ENCODE peak calls at places on chromosomes 5 and 9, in seven cellular contexts. U is endodermal cell, L is activated B cell treated with CpG ODN at 0.5 μM for 24 hours, H is tibial artery, X is GM12865, Q is ascending aorta, C is heart left ventricle. A is an unnamed sample.

GRCh38 chr5:44242791-44243190 is 146.4 kb downstream of the FGF10 start:
- DNase-seq in H (no peak), L (no peak), C (no peak), X (no peak), U (no peak), Q (no peak), A (no peak)

GRCh38 chr9:6667633-6668280 is 22.2 kb upstream of the GLDC start:
- DNase-seq in L (no peak), U (peak; percentile 50), Q (no peak), H (no peak), X (peak; percentile 56), C (no peak), A (no peak)

GRCh38 chr5:181060924-181061323 is 20.9 kb downstream of the BTNL9 start:
- DNase-seq in Q (no peak), U (no peak), X (no peak), L (no peak), C (no peak), H (no peak), A (no peak)

GRCh38 chr5:61806491-61807020 is 474.5 kb downstream of the ZSWIM6 start:
- DNase-seq in Q (no peak), X (no peak), C (no peak), L (no peak), H (no peak), U (no peak), A (no peak)

GRCh38 chr9:105138306-105138801 is 106.1 kb upstream of the SLC44A1 start:
- DNase-seq in X (no peak), C (peak; percentile 68), L (no peak), Q (no peak), H (no peak), U (peak; percentile 87), A (no peak)

GRCh38 chr5:994821-995220 is 13.8 kb upstream of the NKD2 start:
- DNase-seq in L (no peak), Q (peak; percentile 1), X (no peak), C (peak; percentile 52), H (no peak), U (peak; percentile 54), A (peak; percentile 6)

GRCh38 chr5:1101991-1102713 is 9.7 kb downstream of the SLC12A7 start:
- DNase-seq in H (no peak), L (no peak), U (peak; percentile 78), C (no peak), X (no peak), Q (no peak), A (no peak)

GRCh38 chr5:161847896-161848510 is at the start of gene GABRA1:
- DNase-seq in H (no peak), C (no peak), L (no peak), U (peak; percentile 82), X (no peak), Q (no peak), A (peak; percentile 11)

GRCh38 chr5:179969110-179969509 is 61.4 kb upstream of the TBC1D9B start:
- DNase-seq in Q (no peak), C (no peak), L (no peak), U (no peak), H (no peak), X (no peak), A (no peak)

GRCh38 chr5:56818409-56819026 is 3.2 kb downstream of the MAP3K1 start:
- DNase-seq in X (no peak), U (no peak), Q (no peak), C (no peak), H (no peak), L (no peak), A (no peak)

GRCh38 chr5:150116667-150117395 is 30.5 kb upstream of the CSF1R start:
- DNase-seq in Q (no peak), H (no peak), C (no peak), L (no peak), U (peak; percentile 46), X (no peak), A (no peak)

GRCh38 chr5:127564002-127564769 is 46.7 kb downstream of the PRRC1 start:
- DNase-seq in Q (no peak), C (no peak), H (no peak), X (peak; percentile 79), L (no peak), U (peak; percentile 71), A (peak; percentile 21)

DNA sequence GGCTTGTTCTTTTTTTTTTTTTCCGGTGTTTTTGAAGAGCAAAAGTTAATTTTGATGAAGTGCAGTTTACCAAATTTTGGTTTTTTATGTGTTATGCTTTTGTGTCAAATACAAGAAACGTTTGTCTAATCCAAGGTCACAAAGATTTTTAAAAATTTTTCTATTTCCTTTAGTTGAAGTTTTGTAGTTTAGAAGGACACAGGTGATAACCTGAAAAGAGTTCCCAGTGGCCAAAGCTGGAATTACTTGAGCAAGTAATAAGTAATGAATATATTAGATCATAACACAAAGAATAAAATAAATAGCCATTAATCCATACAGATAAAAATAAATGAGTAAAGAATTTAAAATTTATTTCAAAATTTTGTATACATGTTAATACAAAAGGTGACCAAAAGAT is 71.5 kb downstream of the FCHO2 start:
- DNase-seq in U (no peak), H (no peak), C (no peak), X (no peak), L (no peak), Q (no peak), A (no peak)
- TF ChIP-seq CTCF in U (peak; percentile 67), H (no peak), C (no peak), X (peak; percentile 2), L (no peak), Q (no peak), A (peak; percentile 49)

DNA sequence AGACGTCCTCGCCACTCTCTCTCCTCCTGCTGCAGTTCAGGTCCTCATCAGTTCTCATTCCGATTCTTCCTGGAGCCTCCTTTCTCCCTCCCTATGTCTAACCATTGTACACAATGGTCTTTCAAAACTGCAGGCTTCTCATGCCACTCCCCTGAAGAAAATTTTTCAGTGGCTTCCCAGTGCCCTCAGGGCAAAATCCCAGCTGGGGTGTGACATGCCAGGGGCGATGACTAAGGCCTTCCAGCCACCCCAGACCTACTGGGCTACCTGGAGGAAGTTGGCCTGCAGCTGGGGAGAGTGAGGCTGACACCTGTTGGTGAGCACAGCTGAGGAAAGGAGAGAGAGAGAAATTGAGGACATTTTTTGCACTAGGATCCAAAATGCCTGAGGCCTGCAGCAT is 65.2 kb downstream of the SREK1 start:
- DNase-seq in C (no peak), Q (no peak), U (peak; percentile 74), H (no peak), X (no peak), L (no peak), A (no peak)
- TF ChIP-seq CTCF in C (no peak), Q (no peak), U (peak; percentile 41), H (no peak), X (no peak), L (no peak), A (no peak)

DNA sequence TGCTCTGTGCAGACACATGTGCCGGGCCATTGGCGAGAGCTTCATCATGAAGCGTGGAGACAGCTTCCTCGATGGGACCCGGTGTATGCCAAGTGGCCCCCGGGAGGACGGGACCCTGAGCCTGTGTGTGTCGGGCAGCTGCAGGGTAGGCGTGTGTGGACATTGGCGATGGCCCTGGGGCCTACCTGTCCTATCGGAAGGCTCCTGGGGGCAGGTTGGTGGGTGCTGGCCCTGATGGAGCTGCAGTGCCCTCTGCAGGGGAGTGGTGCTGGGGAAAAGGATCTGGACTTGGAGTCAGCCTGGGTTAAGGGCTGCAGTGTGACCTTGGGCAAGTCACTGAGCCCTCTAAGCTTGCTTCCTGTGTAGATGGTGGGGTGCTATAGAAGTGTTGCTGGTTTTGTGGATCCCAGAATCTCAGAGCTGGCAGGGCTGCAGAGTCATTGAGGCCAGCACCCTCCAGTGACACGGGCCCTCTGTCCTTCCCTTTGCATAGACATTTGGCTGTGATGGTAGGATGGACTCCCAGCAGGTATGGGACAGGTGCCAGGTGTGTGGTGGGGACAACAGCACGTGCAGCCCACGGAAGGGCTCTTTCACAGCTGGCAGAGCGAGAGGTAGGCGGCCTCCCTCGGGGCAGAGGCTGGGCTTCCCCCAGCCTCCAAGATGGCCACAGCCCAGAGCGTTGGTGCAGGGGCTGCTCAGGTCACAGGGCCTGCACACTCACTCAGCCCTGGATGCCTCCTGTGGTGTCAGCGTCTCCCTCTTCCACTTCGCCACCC is 15.8 kb downstream of the ADAMTS13 start:
- DNase-seq in U (peak; percentile 82), Q (no peak), C (no peak), L (no peak), X (peak; percentile 39), H (no peak), A (no peak)
- TF ChIP-seq CTCF in U (peak; percentile 71), Q (no peak), C (no peak), L (no peak), X (peak; percentile 52), H (no peak), A (peak; percentile 31)

GRCh38 chr5:178429541-178430186 is 160.5 kb downstream of the COL23A1 start:
- DNase-seq in Q (no peak), H (no peak), X (no peak), C (no peak), L (no peak), U (no peak), A (no peak)

GRCh38 chr5:178431777-178432155 is 158.4 kb downstream of the COL23A1 start:
- DNase-seq in C (no peak), H (no peak), L (no peak), Q (no peak), X (no peak), U (no peak), A (no peak)

GRCh38 chr5:178431063-178431776 is 159.0 kb downstream of the COL23A1 start:
- DNase-seq in C (no peak), Q (no peak), X (no peak), H (no peak), U (peak; percentile 9), L (no peak), A (no peak)

GRCh38 chr5:178429156-178429468 is 161.1 kb downstream of the COL23A1 start:
- DNase-seq in L (no peak), Q (no peak), U (no peak), C (no peak), H (no peak), X (no peak), A (no peak)

GRCh38 chr5:178430187-178431062 is 159.8 kb downstream of the COL23A1 start:
- DNase-seq in Q (no peak), C (no peak), H (no peak), L (no peak), X (no peak), U (no peak), A (no peak)
- TF ChIP-seq CTCF in Q (no peak), C (no peak), H (no peak), L (no peak), X (no peak), U (no peak), A (no peak)

GRCh38 chr5:153756540-153756939 is 266.1 kb downstream of the GRIA1 start:
- DNase-seq in X (no peak), C (no peak), Q (no peak), L (no peak), U (no peak), H (no peak), A (no peak)
- TF ChIP-seq CTCF in X (no peak), C (no peak), Q (no peak), L (no peak), U (peak; percentile 72), H (no peak), A (peak; percentile 11)

A was measured in progenitor cell of endocrine pancreas.